ENCODE peak calls at places on chromosomes 7 and 10, in nine cellular contexts. O is GM04504, Q is pancreas, J is NCI-H526 treated with DMSO at 0.1 percent for 48 hours, A is AG08395, L is A549, F is NCI-H226, R is uterus, W is NCI-H1092 treated with DMSO at 0.1 percent for 48 hours. D is an unnamed sample.

GRCh38 chr7:68623030-68623429 is 975.2 kb upstream of the AUTS2 start:
- DNase-seq in O (no peak), F (no peak), J (no peak), R (no peak), L (no peak), A (no peak), Q (no peak), W (no peak), D (no peak)

GRCh38 chr7:20267482-20267881 is 50.3 kb upstream of the MACC1 start:
- DNase-seq in Q (no peak), R (no peak), J (no peak), W (no peak), A (no peak), L (no peak), O (no peak), F (no peak), D (no peak)

GRCh38 chr7:149496642-149497391 is 792 bp downstream of the ZNF746 start:
- DNase-seq in Q (peak), O (no peak), F (peak), J (no peak), R (peak), A (peak), W (peak), L (peak), D (peak)

GRCh38 chr7:77580762-77581350 is 43.8 kb downstream of the PTPN12 start:
- DNase-seq in J (no peak), F (no peak), O (peak), A (peak), L (no peak), W (no peak), Q (no peak), R (no peak), D (no peak)

GRCh38 chr7:75772081-75773077 is at the start of gene CCL26:
- DNase-seq in J (no peak), F (peak), R (peak), O (peak), L (peak), Q (no peak), A (peak), W (no peak), D (peak)

GRCh38 chr7:33185786-33186185 is 56.4 kb downstream of the BBS9 start:
- DNase-seq in Q (no peak), F (peak), J (peak), A (peak), L (peak), O (peak), R (no peak), W (peak), D (no peak)

GRCh38 chr10:31186225-31187010 is 132.6 kb upstream of the ZEB1 start:
- DNase-seq in J (no peak), W (no peak), L (no peak), A (peak), F (no peak), O (no peak), Q (no peak), R (no peak), D (no peak)

GRCh38 chr7:123797673-123798526 is 47.1 kb upstream of the HYAL4 start:
- DNase-seq in F (peak), A (peak), J (peak), L (peak), Q (no peak), W (peak), R (no peak), O (peak), D (no peak)

GRCh38 chr10:95437669-95438068 is 123.5 kb downstream of the SORBS1 start:
- DNase-seq in A (no peak), W (no peak), R (no peak), L (no peak), Q (no peak), J (no peak), F (no peak), O (no peak), D (no peak)

GRCh38 chr7:135557455-135558336 is at the start of gene NUP205:
- DNase-seq in W (peak), R (peak), J (peak), Q (peak), F (peak), O (peak), A (peak), L (peak), D (peak)

GRCh38 chr10:78428579-78428978 is 394.9 kb downstream of the RPS24 start:
- DNase-seq in J (no peak), L (no peak), A (no peak), R (no peak), O (no peak), W (no peak), Q (no peak), F (no peak), D (no peak)

GRCh38 chr10:3421537-3422257 is 249.1 kb upstream of the PITRM1 start:
- DNase-seq in R (no peak), O (no peak), Q (no peak), L (no peak), W (no peak), A (no peak), F (no peak), J (no peak), D (no peak)

GRCh38 chr7:8938036-8938435 is 504.6 kb downstream of the NXPH1 start:
- DNase-seq in Q (no peak), L (no peak), F (no peak), A (no peak), J (no peak), R (no peak), O (no peak), W (peak), D (no peak)

GRCh38 chr7:151311294-151311864 is 30.2 kb upstream of the NUB1 start:
- DNase-seq in O (no peak), F (no peak), W (no peak), A (no peak), Q (no peak), L (peak), J (no peak), R (no peak), D (no peak)

GRCh38 chr10:73480158-73480557 is 15.7 kb downstream of the PPP3CB start:
- DNase-seq in W (no peak), J (no peak), F (peak), L (no peak), A (peak), R (no peak), O (peak), Q (no peak), D (no peak)

GRCh38 chr7:18541189-18541870 is 45.8 kb downstream of the HDAC9 start:
- DNase-seq in J (no peak), L (no peak), W (peak), R (peak), Q (peak), A (peak), O (peak), F (peak), D (peak)

GRCh38 chr7:11373546-11374142 is 400.0 kb downstream of the PHF14 start:
- DNase-seq in R (no peak), J (no peak), W (peak), F (no peak), A (no peak), L (peak), Q (no peak), O (no peak), D (no peak)